ENCODE peak calls at places on chromosomes 13 and 19, in eight cellular contexts. T, U, W, E, I, R, F and J are unnamed samples. For H3K27me3 and H3K4me1, the result is how much of the 10 kb centered on the place peaks cover.

GRCh38 chr13:113117335-113117872 is 5.2 kb upstream of the F10 start:
- DNase-seq in T (peak), U (no peak), W (no peak), E (no peak), I (no peak), R (no peak), F (no peak), J (no peak)

GRCh38 chr19:39824143-39825092 is 9.5 kb downstream of the DYRK1B start:
- DNase-seq in T (peak), U (peak), W (peak), E (peak), I (peak), R (peak), F (peak), J (peak)

GRCh38 chr13:111051041-111051440 is 64.1 kb upstream of the ARHGEF7 start:
- DNase-seq in T (no peak), U (no peak), W (no peak), E (no peak), I (no peak), R (no peak), F (no peak), J (no peak)

GRCh38 chr19:41595258-41595889 is 19.4 kb downstream of the CEACAM21 start:
- DNase-seq in T (no peak), U (peak), W (peak), E (no peak), I (peak), R (peak), F (peak), J (peak)

GRCh38 chr19:16655727-16656126 is 4.2 kb downstream of the SMIM7 start:
- DNase-seq in T (no peak), U (no peak), W (no peak), E (no peak), I (no peak), R (no peak), F (no peak), J (no peak)

GRCh38 chr13:20891768-20892167 is 10.8 kb downstream of the XPO4 start:
- DNase-seq in T (no peak), U (no peak), W (no peak), E (no peak), I (no peak), R (no peak), F (no peak), J (no peak)

GRCh38 chr13:70090036-70090723 is 17.4 kb upstream of the ATXN8OS start:
- DNase-seq in T (no peak), U (no peak), W (no peak), E (no peak), I (no peak), R (no peak), F (no peak), J (no peak)

GRCh38 chr13:50227356-50227755 is 212.1 kb downstream of the KCNRG start:
- DNase-seq in T (no peak), U (no peak), W (no peak), E (no peak), I (no peak), R (no peak), F (no peak), J (no peak)

GRCh38 chr13:31945202-31945978 is 86.2 kb upstream of the FRY start:
- DNase-seq in T (peak), U (peak), W (no peak), E (no peak), I (peak), R (peak), F (no peak), J (peak)

GRCh38 chr13:50812242-50812641 is 31.2 kb downstream of the DLEU7 start:
- DNase-seq in T (no peak), U (no peak), W (peak), E (no peak), I (no peak), R (no peak), F (no peak), J (no peak)

GRCh38 chr13:39552233-39552632 is 50.8 kb downstream of the LHFPL6 start:
- DNase-seq in T (no peak), U (no peak), W (no peak), E (no peak), I (no peak), R (no peak), F (no peak), J (no peak)

GRCh38 chr19:48395499-48395898 is 2.0 kb downstream of the GRIN2D start:
- DNase-seq in T (no peak), U (no peak), W (no peak), E (no peak), I (no peak), R (no peak), F (no peak), J (no peak)

GRCh38 chr13:113537909-113538688 is 46.5 kb upstream of the TFDP1 start:
- DNase-seq in T (peak), U (no peak), W (no peak), E (no peak), I (no peak), R (no peak), F (no peak), J (no peak)

GRCh38 chr13:76717092-76717491 is 169.1 kb downstream of the KCTD12 start:
- DNase-seq in T (no peak), U (no peak), W (no peak), E (no peak), I (no peak), R (no peak), F (no peak), J (no peak)

GRCh38 chr13:64272681-64273080 is 2857.0 kb upstream of the PCDH20 start:
- DNase-seq in T (no peak), U (no peak), W (no peak), E (no peak), I (no peak), R (no peak), F (no peak), J (no peak)

GRCh38 chr19:37484406-37485115 is 15.4 kb downstream of the ZNF570 start:
- DNase-seq in T (no peak), U (no peak), W (no peak), E (no peak), I (no peak), R (no peak), F (no peak), J (no peak)

GRCh38 chr13:107824636-107825035 is 390.7 kb downstream of the LIG4 start:
- DNase-seq in T (no peak), U (no peak), W (no peak), E (no peak), I (no peak), R (no peak), F (no peak), J (no peak)

GRCh38 chr19:18856385-18857126 is 24.8 kb downstream of the UPF1 start:
- DNase-seq in T (no peak), U (no peak), W (no peak), E (no peak), I (no peak), R (peak), F (no peak), J (no peak)

GRCh38 chr13:46487748-46488147 is 65.2 kb upstream of the LRCH1 start:
- DNase-seq in T (no peak), U (no peak), W (no peak), E (no peak), I (no peak), R (no peak), F (no peak), J (no peak)

GRCh38 chr19:11693505-11694499 is 44.9 kb downstream of the ZNF823 start:
- DNase-seq in T (no peak), U (peak), W (peak), E (no peak), I (no peak), R (peak), F (no peak), J (no peak)

GRCh38 chr19:12052057-12052570 is 647 bp downstream of the ZNF878 start:
- DNase-seq in T (no peak), U (no peak), W (no peak), E (no peak), I (no peak), R (no peak), F (no peak), J (no peak)

GRCh38 chr13:45441633-45442032 is 23.1 kb upstream of the COG3 start:
- DNase-seq in T (no peak), U (no peak), W (no peak), E (no peak), I (no peak), R (no peak), F (no peak), J (no peak)

GRCh38 chr19:46226438-46226973 is 3.0 kb upstream of the IGFL1 start:
- DNase-seq in T (no peak), U (no peak), W (no peak), E (no peak), I (no peak), R (no peak), F (no peak), J (no peak)

GRCh38 chr19:46221981-46222610 is 7.4 kb upstream of the IGFL1 start:
- DNase-seq in T (peak), U (peak), W (no peak), E (peak), I (peak), R (no peak), F (no peak), J (no peak)

GRCh38 chr19:46224773-46225172 is 4.8 kb upstream of the IGFL1 start:
- DNase-seq in T (no peak), U (no peak), W (no peak), E (no peak), I (no peak), R (no peak), F (no peak), J (no peak)

GRCh38 chr19:46229442-46229841 is at the start of gene IGFL1:
- DNase-seq in T (no peak), U (no peak), W (no peak), E (no peak), I (no peak), R (no peak), F (no peak), J (no peak)

DNA sequence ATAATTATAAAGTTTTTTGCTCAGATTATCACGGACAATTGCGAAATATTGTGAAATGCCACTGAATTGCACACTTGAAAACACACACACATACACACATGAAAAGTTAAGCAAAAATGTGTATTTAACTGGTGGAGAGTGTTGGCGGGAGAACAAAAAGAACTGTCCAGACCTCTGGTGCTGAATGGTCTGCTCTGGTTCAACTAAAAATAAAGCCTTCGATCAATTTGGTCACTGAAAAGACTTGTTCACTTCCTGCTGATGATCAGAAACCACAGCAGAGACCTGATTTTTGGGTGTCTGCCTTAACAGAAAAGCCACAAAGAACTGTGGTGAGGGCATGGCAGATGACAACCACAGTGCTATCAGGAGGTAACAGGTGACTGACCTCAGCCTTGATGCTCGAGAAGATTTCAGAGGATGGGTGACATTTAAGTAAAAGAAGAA is 4.0 kb upstream of the IGFL1 start:
- DNase-seq in T (no peak), U (peak), W (peak), E (no peak), I (no peak), R (peak), F (no peak), J (no peak)
- H3K27me3 ChIP-seq in T (under half), U (under half), W (under half), E (under half), I (under half), R (under half), F (under half), J (under half)

GRCh38 chr13:99218126-99218525 is 17.5 kb downstream of the UBAC2 start:
- DNase-seq in T (no peak), U (no peak), W (no peak), E (no peak), I (no peak), R (no peak), F (no peak), J (no peak)

GRCh38 chr13:99221567-99222239 is 21.0 kb downstream of the UBAC2 start:
- DNase-seq in T (no peak), U (no peak), W (no peak), E (no peak), I (no peak), R (no peak), F (no peak), J (no peak)

GRCh38 chr13:99218969-99219368 is 18.3 kb downstream of the UBAC2 start:
- DNase-seq in T (no peak), U (no peak), W (peak), E (no peak), I (no peak), R (no peak), F (peak), J (peak)

GRCh38 chr13:99218545-99218944 is 17.9 kb downstream of the UBAC2 start:
- DNase-seq in T (no peak), U (no peak), W (no peak), E (no peak), I (peak), R (peak), F (no peak), J (no peak)

GRCh38 chr13:99220199-99220931 is 19.7 kb downstream of the UBAC2 start:
- DNase-seq in T (no peak), U (no peak), W (peak), E (no peak), I (no peak), R (no peak), F (no peak), J (no peak)
- H3K4me1 ChIP-seq in T (half or more), U (under half), W (half or more), E (under half), I (under half), R (under half), F (half or more), J (under half)

GRCh38 chr13:62432906-62433305 is 1017.3 kb upstream of the PCDH20 start:
- DNase-seq in T (no peak), U (no peak), W (no peak), E (no peak), I (no peak), R (no peak), F (no peak), J (no peak)

GRCh38 chr13:62432295-62432694 is 1016.6 kb upstream of the PCDH20 start:
- DNase-seq in T (no peak), U (no peak), W (no peak), E (no peak), I (no peak), R (no peak), F (no peak), J (no peak)

GRCh38 chr13:62433660-62434059 is 1018.0 kb upstream of the PCDH20 start:
- DNase-seq in T (no peak), U (no peak), W (no peak), E (no peak), I (no peak), R (no peak), F (no peak), J (no peak)

DNA sequence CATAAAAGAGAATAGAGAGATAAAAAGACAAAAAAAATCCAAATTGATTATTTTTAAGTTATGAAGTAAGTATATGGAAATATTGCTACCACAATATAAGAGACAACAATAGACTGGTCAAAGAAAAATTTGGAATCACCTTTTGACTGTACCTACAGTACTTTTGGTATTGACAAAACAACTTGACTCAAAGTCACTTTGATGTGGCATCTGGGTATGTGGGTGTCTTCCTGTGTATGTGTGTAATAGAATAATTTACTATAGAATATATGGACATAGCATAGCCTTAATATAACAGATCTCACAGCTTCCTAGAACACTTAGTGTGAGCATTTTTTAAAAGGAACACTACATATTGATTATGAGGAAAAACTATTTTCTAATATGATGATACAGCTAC is 1016.2 kb upstream of the PCDH20 start:
- DNase-seq in T (no peak), U (no peak), W (no peak), E (no peak), I (no peak), R (no peak), F (no peak), J (no peak)
- H3K27me3 ChIP-seq in T (under half), U (under half), W (under half), E (under half), I (under half), R (under half), F (under half), J (under half)

GRCh38 chr13:66349945-66350344 is 880.2 kb downstream of the PCDH9 start:
- DNase-seq in T (no peak), U (no peak), W (no peak), E (no peak), I (no peak), R (no peak), F (no peak), J (no peak)
- H3K4me1 ChIP-seq in T (under half), U (half or more), W (under half), E (under half), I (under half), R (under half), F (under half), J (under half)

GRCh38 chr19:17684256-17684655 is 3.9 kb downstream of the UNC13A start:
- DNase-seq in T (no peak), U (no peak), W (no peak), E (no peak), I (no peak), R (no peak), F (no peak), J (no peak)

GRCh38 chr19:17685451-17686026 is 2.6 kb downstream of the UNC13A start:
- DNase-seq in T (no peak), U (no peak), W (no peak), E (no peak), I (no peak), R (no peak), F (no peak), J (no peak)

GRCh38 chr19:17681505-17682125 is 6.5 kb downstream of the UNC13A start:
- DNase-seq in T (no peak), U (peak), W (peak), E (no peak), I (no peak), R (peak), F (peak), J (no peak)

GRCh38 chr19:17682273-17682672 is 5.9 kb downstream of the UNC13A start:
- DNase-seq in T (no peak), U (no peak), W (no peak), E (no peak), I (no peak), R (no peak), F (no peak), J (no peak)

GRCh38 chr19:17683078-17683477 is 5.1 kb downstream of the UNC13A start:
- DNase-seq in T (no peak), U (no peak), W (no peak), E (no peak), I (no peak), R (no peak), F (no peak), J (no peak)
- H3K27me3 ChIP-seq in T (under half), U (under half), W (under half), E (under half), I (under half), R (half or more), F (under half), J (half or more)

GRCh38 chr19:13116282-13117175 is at the start of gene TRMT1:
- DNase-seq in T (peak), U (peak), W (peak), E (peak), I (peak), R (peak), F (peak), J (peak)
- H3K4me1 ChIP-seq in T (under half), U (under half), W (half or more), E (under half), I (under half), R (under half), F (under half), J (under half)

GRCh38 chr19:15199652-15200574 is 882 bp downstream of the NOTCH3 start:
- DNase-seq in T (no peak), U (peak), W (peak), E (no peak), I (peak), R (peak), F (no peak), J (no peak)
- H3K27me3 ChIP-seq in T (under half), U (under half), W (under half), E (under half), I (under half), R (under half), F (under half), J (half or more)

GRCh38 chr13:43054803-43055802 is 31.7 kb downstream of the DNAJC15 start:
- DNase-seq in T (no peak), U (peak), W (peak), E (no peak), I (peak), R (peak), F (peak), J (no peak)

GRCh38 chr13:43057653-43058317 is 34.4 kb downstream of the DNAJC15 start:
- DNase-seq in T (no peak), U (no peak), W (peak), E (no peak), I (no peak), R (peak), F (peak), J (no peak)

GRCh38 chr13:43061496-43062280 is 38.3 kb downstream of the DNAJC15 start:
- DNase-seq in T (no peak), U (no peak), W (no peak), E (no peak), I (no peak), R (no peak), F (no peak), J (no peak)

GRCh38 chr13:43058836-43059235 is 35.5 kb downstream of the DNAJC15 start:
- DNase-seq in T (no peak), U (no peak), W (no peak), E (no peak), I (no peak), R (no peak), F (no peak), J (no peak)

DNA sequence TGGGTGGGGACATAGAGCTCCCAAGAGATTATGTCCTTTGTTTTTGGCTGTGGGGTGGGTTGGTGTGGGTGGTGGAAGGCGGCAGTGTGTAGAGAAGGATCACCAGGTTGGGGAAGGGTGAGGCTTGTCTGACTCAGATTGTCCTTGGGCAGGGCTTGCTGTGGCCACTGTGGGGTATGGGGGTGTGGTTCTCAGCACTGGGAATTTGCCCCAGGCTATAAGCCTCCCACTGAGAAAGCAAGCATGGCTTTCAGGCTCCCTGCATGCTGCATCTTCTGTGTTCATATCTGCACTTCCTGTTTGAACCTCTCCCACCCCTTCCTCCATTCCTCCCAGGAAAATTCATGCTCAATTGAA is 34.9 kb downstream of the DNAJC15 start:
- DNase-seq in T (no peak), U (no peak), W (no peak), E (no peak), I (no peak), R (no peak), F (no peak), J (peak)
- H3K4me1 ChIP-seq in T (under half), U (under half), W (under half), E (under half), I (under half), R (half or more), F (under half), J (under half)

GRCh38 chr13:99041337-99041736 is 63.5 kb upstream of the DOCK9 start:
- DNase-seq in T (no peak), U (no peak), W (no peak), E (no peak), I (no peak), R (no peak), F (no peak), J (no peak)
- H3K27me3 ChIP-seq in T (under half), U (under half), W (under half), E (under half), I (under half), R (under half), F (under half), J (under half)